ENCODE peak calls at places on chromosomes 4 and X, in eight cellular contexts. X is psoas muscle; J is mucosa of descending colon; N is neural progenitor cell; H is thoracic aorta; B is small intestine; E is pancreas; Y is naive thymus-derived CD4-positive, alpha-beta T cell. U is an unnamed sample.
A peak's percentile ranks its signal among the peaks of the same experiment; 100 is the strongest.

GRCh38 chr4:73257995-73258667 is 467 bp downstream of the ANKRD17 start:
- DNase-seq in E (peak; percentile 23), Y (no peak), J (peak; percentile 43), B (no peak), H (peak; percentile 8), X (no peak), N (no peak), U (peak; percentile 31)

GRCh38 chr4:186304216-186304615 is 38.2 kb downstream of the F11 start:
- DNase-seq in H (no peak), B (no peak), N (no peak), E (no peak), J (no peak), Y (no peak), X (no peak), U (no peak)

GRCh38 chrX:47311857-47312774 is 58.3 kb upstream of the ZNF157 start:
- DNase-seq in E (peak; percentile 43), B (peak; percentile 43), H (no peak), X (no peak), N (peak; percentile 59), J (peak; percentile 44), Y (peak; percentile 46), U (peak; percentile 55)

GRCh38 chr4:67198757-67199156 is 346.5 kb downstream of the CENPC start:
- DNase-seq in B (no peak), X (no peak), Y (no peak), E (no peak), H (no peak), N (no peak), J (no peak), U (no peak)

GRCh38 chr4:155442267-155443105 is 65.7 kb upstream of the MAP9 start:
- DNase-seq in H (peak; percentile 63), E (peak; percentile 59), N (peak; percentile 79), X (peak; percentile 82), B (peak; percentile 62), Y (peak; percentile 49), J (peak; percentile 86), U (peak; percentile 86)

GRCh38 chr4:84401669-84402068 is 97.4 kb downstream of the NKX6-1 start:
- DNase-seq in X (no peak), H (no peak), J (no peak), N (no peak), Y (no peak), E (peak; percentile 11), B (no peak), U (no peak)

GRCh38 chrX:46317158-46317557 is 228.1 kb downstream of the ZNF674 start:
- DNase-seq in H (no peak), B (peak; percentile 70), X (no peak), E (no peak), J (no peak), Y (no peak), N (no peak), U (no peak)

GRCh38 chrX:38678217-38678616 is 116.9 kb downstream of the TSPAN7 start:
- DNase-seq in H (no peak), Y (no peak), B (no peak), E (no peak), N (no peak), X (no peak), J (no peak), U (no peak)

GRCh38 chr4:145933134-145933533 is 5.5 kb downstream of the ZNF827 start:
- DNase-seq in N (no peak), B (no peak), Y (no peak), H (no peak), X (no peak), J (no peak), E (no peak), U (no peak)

GRCh38 chrX:14267224-14267623 is 237.5 kb upstream of the GEMIN8 start:
- DNase-seq in J (no peak), H (no peak), B (peak; percentile 59), E (no peak), X (no peak), Y (no peak), N (no peak), U (no peak)

GRCh38 chrX:41474726-41475100 is 27.6 kb downstream of the NYX start:
- DNase-seq in N (no peak), E (no peak), B (no peak), J (no peak), X (no peak), Y (no peak), H (no peak), U (no peak)

GRCh38 chrX:151031365-151031975 is 48.3 kb downstream of the HMGB3 start:
- DNase-seq in Y (no peak), B (no peak), H (no peak), X (no peak), E (no peak), J (no peak), N (no peak), U (no peak)

GRCh38 chrX:47413179-47413594 is 42.8 kb downstream of the ZNF157 start:
- DNase-seq in Y (no peak), J (no peak), N (no peak), X (no peak), B (no peak), E (no peak), H (no peak), U (no peak)

GRCh38 chr4:77652237-77652897 is 46.7 kb downstream of the CXCL13 start:
- DNase-seq in J (peak; percentile 53), E (no peak), X (no peak), Y (no peak), H (no peak), N (no peak), B (no peak), U (no peak)
- H3K4me1 ChIP-seq in J (peaks cover 22% of the 10 kb centered on the region), E (peaks cover 30% of the 10 kb centered on the region), X (no peaks in the 10 kb centered on the region), Y (no peaks in the 10 kb centered on the region), H (no peaks in the 10 kb centered on the region), N (no peaks in the 10 kb centered on the region), B (peaks cover 5% of the 10 kb centered on the region), U (no peaks in the 10 kb centered on the region)

GRCh38 chr4:4853921-4854648 is 5.4 kb upstream of the MSX1 start:
- DNase-seq in N (no peak), J (no peak), H (no peak), B (no peak), X (peak; percentile 15), Y (no peak), E (no peak), U (no peak)
- H3K4me3 ChIP-seq in N (peak overlapping the region; percentile 26), J (no peak overlapping the region), H (peak overlapping the region; percentile 73), B (no peak overlapping the region), X (no peak overlapping the region), Y (no peak overlapping the region), E (no peak overlapping the region), U (peak overlapping the region; percentile 40)

GRCh38 chr4:140153419-140153743 is 603 bp downstream of the MAML3 start:
- DNase-seq in Y (no peak), N (no peak), E (no peak), J (no peak), X (no peak), B (no peak), H (no peak), U (no peak)

GRCh38 chr4:140152015-140152703 is 1.8 kb downstream of the MAML3 start:
- DNase-seq in Y (peak; percentile 87), B (peak; percentile 86), J (no peak), E (peak; percentile 72), H (no peak), N (peak; percentile 76), X (peak; percentile 80), U (peak; percentile 78)

GRCh38 chr4:140152760-140153418 is 1.1 kb downstream of the MAML3 start:
- DNase-seq in Y (peak; percentile 58), H (peak; percentile 23), X (peak; percentile 76), B (peak; percentile 56), E (peak; percentile 58), J (peak; percentile 65), N (peak; percentile 71), U (peak; percentile 66)

GRCh38 chr4:140154572-140154891 is 548 bp upstream of the MAML3 start:
- DNase-seq in X (no peak), N (no peak), B (no peak), E (no peak), H (no peak), J (no peak), Y (no peak), U (no peak)

DNA sequence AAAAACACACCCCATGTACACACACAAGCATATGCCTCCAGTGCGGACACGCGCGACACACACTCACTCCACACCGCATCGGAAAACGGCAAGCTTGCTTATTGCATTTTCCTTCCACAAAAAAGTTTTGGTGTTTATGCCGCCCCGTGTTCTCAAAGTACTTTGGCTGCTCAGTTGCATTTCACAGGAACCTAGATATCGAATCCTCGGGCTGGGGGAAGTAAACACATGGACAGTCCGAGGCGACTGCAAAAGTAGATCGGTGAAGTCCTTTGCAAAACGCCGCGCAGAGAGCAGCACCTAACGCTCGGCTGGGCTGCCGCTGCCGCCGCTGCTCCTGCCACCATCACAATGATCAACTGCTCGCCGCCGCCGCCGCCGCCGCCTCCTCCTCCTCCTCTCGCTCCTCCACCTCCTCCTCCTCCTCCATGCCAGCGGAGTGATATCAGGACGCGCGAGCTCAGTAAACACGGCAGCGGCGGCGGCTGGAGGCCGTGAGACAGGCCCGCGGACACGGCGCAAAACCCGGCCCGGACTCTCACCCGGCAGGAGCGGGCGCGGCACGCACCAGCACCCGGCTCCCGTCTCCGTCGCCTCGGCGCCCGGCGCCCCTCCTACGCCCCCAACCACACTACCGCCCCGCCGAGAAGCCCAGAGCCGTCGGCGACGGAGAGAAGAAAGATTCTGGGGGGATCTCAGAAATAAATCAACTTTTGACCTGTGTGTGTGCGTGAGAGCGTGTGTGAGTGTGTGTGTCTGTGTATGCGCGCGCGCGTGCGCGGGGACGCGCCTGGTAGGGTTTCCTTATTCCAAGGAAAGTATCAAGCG is at the start of gene MAML3:
- DNase-seq in H (peak; percentile 87), E (peak; percentile 96), Y (peak; percentile 80), N (peak; percentile 96), X (peak; percentile 97), J (peak; percentile 96), B (peak; percentile 95), U (peak; percentile 95)
- H3K4me1 ChIP-seq in H (peaks cover 4% of the 10 kb centered on the region), E (peaks cover 21% of the 10 kb centered on the region), Y (no peaks in the 10 kb centered on the region), N (peaks cover 9% of the 10 kb centered on the region), X (peaks cover 8% of the 10 kb centered on the region), J (peaks cover 13% of the 10 kb centered on the region), B (no peaks in the 10 kb centered on the region), U (no peaks in the 10 kb centered on the region)

GRCh38 chr4:184474261-184475095 is at the start of gene IRF2:
- DNase-seq in Y (peak; percentile 89), N (peak; percentile 94), X (peak; percentile 98), B (peak; percentile 99), J (peak; percentile 96), E (peak; percentile 98), H (peak; percentile 92), U (peak; percentile 97)
- H3K4me3 ChIP-seq in Y (peak within 1 kb of the TSS; percentile 89), N (peak within 1 kb of the TSS; percentile 70), X (peak within 1 kb of the TSS; percentile 84), B (peak within 1 kb of the TSS; percentile 90), J (peak within 1 kb of the TSS; percentile 91), E (peak within 1 kb of the TSS; percentile 89), H (peak within 1 kb of the TSS; percentile 98), U (peak within 1 kb of the TSS; percentile 83)

GRCh38 chr4:85686398-85686797 is 211.4 kb downstream of the ARHGAP24 start:
- DNase-seq in J (no peak), B (no peak), X (no peak), N (no peak), E (no peak), Y (no peak), H (no peak), U (no peak)
- H3K4me1 ChIP-seq in J (no peaks in the 10 kb centered on the region), B (no peaks in the 10 kb centered on the region), X (no peaks in the 10 kb centered on the region), N (peaks cover 8% of the 10 kb centered on the region), E (no peaks in the 10 kb centered on the region), Y (no peaks in the 10 kb centered on the region), H (peaks cover 2% of the 10 kb centered on the region), U (no peaks in the 10 kb centered on the region)

GRCh38 chr4:91621446-91621845 is 682.3 kb upstream of the GRID2 start:
- DNase-seq in Y (no peak), H (no peak), N (no peak), B (no peak), J (no peak), X (no peak), E (no peak), U (no peak)

GRCh38 chr4:91620952-91621351 is 682.8 kb upstream of the GRID2 start:
- DNase-seq in B (no peak), H (no peak), X (no peak), E (no peak), Y (no peak), J (no peak), N (no peak), U (no peak)

GRCh38 chr4:91622925-91623600 is 680.7 kb upstream of the GRID2 start:
- DNase-seq in N (no peak), B (no peak), H (no peak), X (no peak), E (no peak), Y (no peak), J (no peak), U (no peak)
- H3K4me3 ChIP-seq in N (no peak overlapping the region), B (no peak overlapping the region), H (no peak overlapping the region), X (no peak overlapping the region), E (no peak overlapping the region), Y (no peak overlapping the region), J (no peak overlapping the region), U (no peak overlapping the region)

U was measured in uterus.